ENCODE peak calls at places on chromosomes 5 and 9, in eight cellular contexts. K is endothelial cell, Y is A549, P is cardiac muscle cell, I is left ventricle myocardium inferior, S is astrocyte, X is body of pancreas, Q is suprapubic skin. G is an unnamed sample.
A peak's percentile ranks its signal among the peaks of the same experiment; 100 is the strongest.

GRCh38 chr5:122078116-122078865 is at the start of gene LOX:
- DNase-seq in S (peak; percentile 98), Y (peak; percentile 13), Q (peak; percentile 91), X (peak; percentile 65), K (peak; percentile 37), I (peak; percentile 71), P (peak; percentile 74), G (peak; percentile 29)

GRCh38 chr9:107138261-107138992 is 144.7 kb upstream of the RAD23B start:
- DNase-seq in Y (no peak), K (no peak), I (no peak), X (no peak), P (no peak), Q (no peak), S (peak; percentile 10), G (no peak)

GRCh38 chr9:13717356-13718057 is 438.0 kb upstream of the MPDZ start:
- DNase-seq in P (no peak), Y (no peak), Q (no peak), K (no peak), X (no peak), S (peak; percentile 27), I (no peak), G (no peak)

GRCh38 chr5:112870976-112871375 is 9.9 kb downstream of the SRP19 start:
- DNase-seq in I (no peak), Y (no peak), Q (no peak), P (no peak), X (no peak), S (no peak), K (no peak), G (no peak)

GRCh38 chr9:92963831-92964606 is 16.7 kb downstream of the FGD3 start:
- DNase-seq in Y (no peak), P (no peak), K (no peak), S (no peak), I (no peak), X (peak; percentile 64), Q (peak; percentile 55), G (peak; percentile 70)

GRCh38 chr9:2602704-2603116 is 18.9 kb upstream of the VLDLR start:
- DNase-seq in I (no peak), S (no peak), K (no peak), Y (peak; percentile 14), Q (no peak), X (no peak), P (peak; percentile 25), G (no peak)

GRCh38 chr9:1726993-1727759 is 288.0 kb upstream of the SMARCA2 start:
- DNase-seq in I (no peak), K (peak; percentile 10), S (no peak), Y (no peak), P (no peak), Q (no peak), X (no peak), G (peak; percentile 9)

GRCh38 chr9:35566417-35566816 is 38.6 kb upstream of the TESK1 start:
- DNase-seq in X (no peak), I (no peak), Q (no peak), Y (peak; percentile 38), S (peak; percentile 34), K (no peak), P (no peak), G (no peak)

GRCh38 chr9:105880517-105880916 is 186.2 kb downstream of the TMEM38B start:
- DNase-seq in X (no peak), Y (no peak), K (no peak), S (no peak), Q (no peak), I (no peak), P (no peak), G (no peak)

GRCh38 chr9:105884416-105884815 is 190.1 kb downstream of the TMEM38B start:
- DNase-seq in Y (no peak), Q (no peak), K (no peak), P (no peak), X (no peak), S (no peak), I (no peak), G (no peak)

GRCh38 chr9:105883847-105884246 is 189.5 kb downstream of the TMEM38B start:
- DNase-seq in Q (no peak), S (no peak), P (no peak), K (no peak), Y (no peak), I (no peak), X (no peak), G (peak; percentile 46)

GRCh38 chr9:105879181-105879580 is 184.8 kb downstream of the TMEM38B start:
- DNase-seq in Y (no peak), Q (no peak), K (no peak), P (no peak), I (no peak), X (no peak), S (no peak), G (no peak)

DNA sequence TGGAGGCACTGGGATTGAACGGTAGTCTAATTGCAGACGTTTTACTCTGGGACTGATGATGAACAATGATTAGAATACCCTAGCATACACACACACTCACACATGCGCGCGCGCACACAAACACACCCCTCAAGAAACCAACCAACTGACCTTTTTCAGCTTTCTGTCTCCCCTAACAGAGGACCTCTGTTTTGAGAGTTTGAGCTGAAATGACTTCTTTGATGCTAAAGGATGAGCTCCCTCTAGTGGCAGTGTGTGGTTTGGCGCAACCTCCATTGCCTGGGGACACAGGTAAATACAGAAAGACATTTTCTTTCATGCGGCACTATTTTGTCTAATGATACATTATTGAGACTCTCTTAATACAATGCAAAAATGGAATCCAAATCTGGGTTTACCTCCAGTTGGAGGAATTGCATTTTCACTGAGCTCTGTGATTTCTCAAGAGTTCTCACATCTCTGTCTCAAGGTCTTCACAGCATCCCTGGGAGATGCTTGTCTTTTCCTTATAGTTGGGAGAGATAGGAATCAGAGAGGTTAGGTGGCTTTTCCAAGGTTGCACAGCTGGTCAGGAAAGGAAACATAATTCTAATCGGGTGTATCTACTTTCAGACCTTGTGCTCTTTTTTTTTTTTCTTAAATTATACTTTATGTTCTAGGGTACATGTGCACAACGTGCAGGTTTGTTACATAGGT is 187.5 kb downstream of the TMEM38B start:
- DNase-seq in X (peak; percentile 63), I (peak; percentile 53), K (peak; percentile 71), P (peak; percentile 84), S (peak; percentile 16), Q (no peak), Y (peak; percentile 71), G (peak; percentile 56)
- TF ChIP-seq CTCF in X (peak; percentile 63), I (peak; percentile 87), K (peak; percentile 86), P (peak; percentile 95), S (peak; percentile 86), Q (peak; percentile 81), Y (peak; percentile 64), G (peak; percentile 90)

GRCh38 chr5:176712546-176713297 is 65.4 kb downstream of the TSPAN17 start:
- DNase-seq in Q (no peak), Y (no peak), S (no peak), K (no peak), P (no peak), I (no peak), X (no peak), G (no peak)

GRCh38 chr5:176713409-176713808 is 66.1 kb downstream of the TSPAN17 start:
- DNase-seq in I (no peak), Q (no peak), S (no peak), K (no peak), P (no peak), X (no peak), Y (no peak), G (no peak)

GRCh38 chr5:176716320-176716719 is 69.0 kb downstream of the TSPAN17 start:
- DNase-seq in Q (no peak), K (no peak), S (peak; percentile 67), Y (peak; percentile 35), P (no peak), I (no peak), X (peak; percentile 16), G (no peak)

GRCh38 chr5:176711883-176712282 is 64.6 kb downstream of the TSPAN17 start:
- DNase-seq in S (no peak), Y (no peak), P (no peak), I (no peak), K (no peak), Q (no peak), X (no peak), G (no peak)

DNA sequence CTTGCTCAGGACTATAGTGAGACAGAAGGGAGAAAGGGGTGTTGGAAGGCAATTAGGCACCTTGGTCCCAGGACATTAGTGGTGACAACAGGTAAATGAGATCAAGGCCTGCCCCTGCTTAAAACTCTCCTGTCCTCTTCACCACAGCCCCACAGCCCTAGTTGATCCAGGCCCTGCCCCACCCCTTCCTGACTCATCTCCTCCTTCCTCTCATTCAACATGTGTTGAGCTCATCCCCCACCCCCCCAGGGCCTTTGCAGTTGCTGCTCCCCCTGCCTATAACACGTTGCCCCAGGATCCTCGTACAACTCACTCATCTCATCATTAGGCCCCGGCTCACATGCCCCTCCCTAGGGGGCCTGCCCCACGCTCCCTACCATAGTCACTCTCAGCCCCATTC is 66.8 kb downstream of the TSPAN17 start:
- DNase-seq in Y (no peak), I (no peak), K (no peak), S (no peak), X (no peak), Q (no peak), P (no peak), G (no peak)
- TF ChIP-seq CTCF in Y (no peak), I (no peak), K (no peak), S (no peak), X (no peak), Q (no peak), P (no peak), G (no peak)

DNA sequence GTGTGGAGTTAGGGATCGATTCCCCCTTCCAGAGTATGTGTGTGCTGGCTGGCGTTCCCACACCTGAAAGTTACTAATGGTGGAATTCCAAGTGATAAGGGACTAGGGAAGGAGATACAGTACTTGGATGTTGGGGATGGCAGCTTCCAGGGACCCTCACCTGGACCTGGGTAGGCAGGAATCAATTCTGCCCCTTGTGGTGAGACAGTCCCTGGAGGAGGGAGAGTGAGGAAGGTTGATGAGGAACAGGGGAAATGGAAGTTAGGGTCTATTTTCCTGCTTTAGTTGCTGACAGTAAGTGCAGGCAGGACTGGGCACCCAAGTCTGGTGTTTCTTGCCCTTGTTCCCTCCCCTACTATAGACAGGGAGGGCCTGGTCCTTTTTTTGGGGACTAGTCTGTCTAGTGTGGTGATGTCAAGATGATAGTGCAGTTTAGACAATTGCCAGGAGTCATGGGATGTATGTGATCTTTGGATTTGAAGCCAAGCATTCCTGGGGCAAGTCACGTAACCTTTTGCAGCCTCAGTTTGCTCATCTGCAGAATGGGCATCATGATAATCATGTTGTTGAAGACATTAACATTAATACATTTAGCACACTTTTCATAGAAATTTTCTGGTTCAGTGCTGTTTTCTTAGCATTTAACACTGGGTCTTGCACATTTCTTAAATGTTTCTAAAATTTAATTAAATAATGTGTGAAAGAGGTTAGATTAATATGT is 51.7 kb downstream of the DAB2IP start:
- DNase-seq in Y (no peak), S (no peak), Q (no peak), K (no peak), X (no peak), P (no peak), I (no peak), G (no peak)
- TF ChIP-seq CTCF in Y (peak; percentile 9), S (no peak), Q (no peak), K (no peak), X (no peak), P (peak; percentile 15), I (peak; percentile 10), G (peak; percentile 11)

GRCh38 chr5:150488519-150489357 is 19.2 kb upstream of the NDST1 start:
- DNase-seq in Q (no peak), Y (no peak), K (no peak), P (no peak), S (peak; percentile 73), X (peak; percentile 73), I (peak; percentile 80), G (no peak)

GRCh38 chr5:150489358-150490295 is 18.3 kb upstream of the NDST1 start:
- DNase-seq in X (no peak), Q (no peak), Y (no peak), S (peak; percentile 62), P (no peak), K (no peak), I (no peak), G (peak; percentile 86)

GRCh38 chr5:150485770-150486401 is 22.0 kb upstream of the NDST1 start:
- DNase-seq in K (peak; percentile 70), X (peak; percentile 55), S (no peak), Q (no peak), P (peak; percentile 74), Y (peak; percentile 48), I (peak; percentile 72), G (peak; percentile 83)

GRCh38 chr5:150486402-150487198 is 21.3 kb upstream of the NDST1 start:
- DNase-seq in S (peak; percentile 50), K (peak; percentile 77), P (peak; percentile 90), Q (no peak), Y (peak; percentile 64), X (peak; percentile 86), I (peak; percentile 53), G (peak; percentile 70)

DNA sequence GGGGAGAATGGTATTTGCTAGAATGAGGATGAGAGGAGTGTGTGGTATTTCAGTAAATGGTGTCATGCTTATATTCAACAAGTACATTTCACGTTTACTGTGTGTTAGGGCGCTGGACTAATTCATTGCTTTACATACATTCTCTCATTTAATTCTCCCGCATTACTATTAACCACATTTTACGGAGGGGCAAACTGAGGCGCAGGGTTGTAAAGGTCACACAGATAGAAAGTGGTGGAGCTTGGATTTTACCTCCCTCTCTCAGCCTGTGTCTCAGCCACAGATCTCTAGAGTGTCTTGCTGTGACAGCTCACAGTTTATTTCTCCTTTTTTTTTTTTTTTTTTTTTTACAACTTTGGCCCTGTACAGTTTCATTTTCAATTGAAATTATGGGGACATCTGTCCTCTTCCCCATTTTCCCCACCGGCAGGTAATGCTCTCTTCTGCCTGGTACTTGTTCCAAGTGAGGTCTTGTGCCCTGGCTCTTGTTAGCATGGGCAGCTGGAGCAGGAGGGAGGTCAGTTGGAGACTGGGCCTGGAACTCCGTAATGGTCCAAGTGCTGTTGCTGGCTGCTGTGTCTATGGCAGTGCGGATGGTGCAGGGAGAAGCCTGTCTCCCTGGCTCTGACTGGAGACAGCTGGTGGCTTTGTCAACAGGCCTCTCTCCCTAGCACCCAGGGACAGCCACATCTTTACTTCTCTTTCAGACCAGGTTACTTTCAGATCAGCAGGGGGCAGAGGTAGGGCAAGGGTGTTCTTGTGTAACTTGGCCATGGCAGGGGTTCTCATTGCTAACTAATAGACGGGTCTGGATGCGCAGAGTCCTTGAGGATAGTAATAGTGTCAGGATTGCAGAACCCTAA is 20.5 kb upstream of the NDST1 start:
- DNase-seq in S (no peak), Q (no peak), X (peak; percentile 72), I (peak; percentile 45), Y (peak; percentile 56), P (no peak), K (no peak), G (peak; percentile 60)
- TF ChIP-seq CTCF in S (no peak), Q (no peak), X (peak; percentile 48), I (peak; percentile 30), Y (peak; percentile 21), P (peak; percentile 16), K (no peak), G (no peak)